ENCODE peak calls at places on chromosome 1, in ten cellular contexts. G is A549, U is neural progenitor cell, D is body of pancreas, A is astrocyte, F is H1, N is gastrocnemius medialis, T is PC-3, J is fibroblast of mammary gland, R is IMR-90. K is an unnamed sample.

GRCh38 chr1:234687011-234687410 is 77.0 kb upstream of the IRF2BP2 start:
- DNase-seq in N (no peak), G (no peak), R (peak; percentile 31), D (no peak), U (no peak), A (no peak), F (no peak), J (no peak), T (no peak), K (no peak)

GRCh38 chr1:20601123-20601825 is 12.4 kb downstream of the CDA start:
- DNase-seq in G (no peak), N (no peak), A (peak; percentile 61), R (peak; percentile 64), J (peak; percentile 69), D (no peak), T (peak; percentile 84), U (no peak), F (no peak), K (no peak)

GRCh38 chr1:1290238-1290731 is 10.0 kb downstream of the SCNN1D start:
- DNase-seq in J (no peak), F (peak; percentile 92), N (no peak), D (peak; percentile 80), G (no peak), T (peak; percentile 77), U (peak; percentile 75), A (no peak), R (no peak), K (no peak)

GRCh38 chr1:170075186-170075585 is 691 bp upstream of the KIFAP3 start:
- DNase-seq in A (no peak), F (no peak), J (no peak), T (no peak), U (no peak), D (peak; percentile 13), N (no peak), R (no peak), G (no peak), K (no peak)

GRCh38 chr1:147247656-147248238 is 5.3 kb downstream of the CHD1L start:
- DNase-seq in G (no peak), A (peak; percentile 52), J (no peak), N (no peak), F (no peak), R (no peak), D (no peak), T (no peak), U (no peak), K (no peak)

GRCh38 chr1:183097438-183098051 is 74.3 kb downstream of the LAMC1 start:
- DNase-seq in R (peak; percentile 94), T (no peak), G (no peak), J (peak; percentile 78), U (peak; percentile 26), F (no peak), A (peak; percentile 71), D (no peak), N (no peak), K (no peak)

GRCh38 chr1:36369061-36369470 is 16.7 kb downstream of the STK40 start:
- DNase-seq in T (peak; percentile 87), G (peak; percentile 85), J (peak; percentile 63), N (peak; percentile 20), U (peak; percentile 87), R (peak; percentile 60), A (no peak), D (peak; percentile 81), F (peak; percentile 98), K (no peak)

GRCh38 chr1:81142099-81142776 is 658.5 kb upstream of the ADGRL2 start:
- DNase-seq in T (peak; percentile 45), N (no peak), U (no peak), D (no peak), A (peak; percentile 75), F (no peak), R (peak; percentile 84), J (peak; percentile 74), G (no peak), K (no peak)

GRCh38 chr1:77280962-77281361 is 857 bp upstream of the AK5 start:
- DNase-seq in T (no peak), G (no peak), J (no peak), F (no peak), U (no peak), D (no peak), R (no peak), A (no peak), N (no peak), K (no peak)

GRCh38 chr1:77281491-77282186 is at the start of gene AK5:
- DNase-seq in N (no peak), T (peak; percentile 46), F (peak; percentile 72), J (peak; percentile 39), D (peak; percentile 21), G (peak; percentile 40), A (peak; percentile 41), U (peak; percentile 86), R (peak; percentile 48), K (no peak)

GRCh38 chr1:77282866-77283539 is 1.2 kb downstream of the AK5 start:
- DNase-seq in T (no peak), G (no peak), A (peak; percentile 3), R (peak; percentile 5), U (peak; percentile 46), D (no peak), F (peak; percentile 78), J (no peak), N (no peak), K (no peak)

GRCh38 chr1:77283701-77284425 is 2.0 kb downstream of the AK5 start:
- DNase-seq in D (no peak), U (no peak), T (no peak), J (no peak), N (no peak), R (peak; percentile 18), F (no peak), A (no peak), G (no peak), K (no peak)

DNA sequence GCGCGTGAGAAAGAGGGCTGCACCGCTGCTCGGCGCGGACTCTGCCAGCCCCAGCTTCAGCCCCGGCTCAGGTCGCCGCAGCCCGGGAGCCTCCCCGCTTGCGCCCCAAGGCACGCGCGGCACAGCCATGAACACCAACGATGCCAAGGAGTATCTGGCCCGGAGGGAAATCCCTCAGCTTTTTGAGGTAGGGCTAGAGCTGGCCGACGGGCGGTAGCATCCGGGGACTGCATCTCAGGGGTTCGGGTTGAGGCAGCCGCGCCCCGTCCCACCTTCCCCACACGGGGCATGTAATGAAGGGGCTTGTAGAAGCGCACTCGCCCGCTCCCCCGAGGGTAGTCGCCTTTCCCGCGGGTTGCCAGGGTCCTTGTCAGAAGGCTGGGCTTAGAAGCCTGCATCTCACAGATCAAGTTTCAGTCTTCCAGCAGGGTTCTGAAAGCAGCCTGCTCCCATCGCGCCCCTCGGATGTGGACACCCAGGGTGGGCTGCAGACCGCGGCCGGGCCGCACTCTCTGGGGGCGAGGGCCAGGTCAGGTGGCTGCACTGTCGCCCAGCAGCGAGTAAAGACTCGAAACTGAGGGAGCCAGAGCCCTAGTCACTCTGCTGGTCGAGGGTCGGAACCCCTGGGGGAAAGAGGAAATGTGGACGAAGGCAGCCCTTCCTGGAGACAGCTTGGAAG is 507 bp downstream of the AK5 start:
- DNase-seq in U (peak; percentile 67), R (peak; percentile 35), N (no peak), A (peak; percentile 21), T (peak; percentile 23), J (peak; percentile 23), F (peak; percentile 80), D (peak; percentile 9), G (peak; percentile 35), K (no peak)
- TF ChIP-seq CTCF in U (no peak), R (no peak), N (no peak), A (no peak), T (no peak), J (no peak), F (no peak), D (no peak), G (no peak), K (no peak)

DNA sequence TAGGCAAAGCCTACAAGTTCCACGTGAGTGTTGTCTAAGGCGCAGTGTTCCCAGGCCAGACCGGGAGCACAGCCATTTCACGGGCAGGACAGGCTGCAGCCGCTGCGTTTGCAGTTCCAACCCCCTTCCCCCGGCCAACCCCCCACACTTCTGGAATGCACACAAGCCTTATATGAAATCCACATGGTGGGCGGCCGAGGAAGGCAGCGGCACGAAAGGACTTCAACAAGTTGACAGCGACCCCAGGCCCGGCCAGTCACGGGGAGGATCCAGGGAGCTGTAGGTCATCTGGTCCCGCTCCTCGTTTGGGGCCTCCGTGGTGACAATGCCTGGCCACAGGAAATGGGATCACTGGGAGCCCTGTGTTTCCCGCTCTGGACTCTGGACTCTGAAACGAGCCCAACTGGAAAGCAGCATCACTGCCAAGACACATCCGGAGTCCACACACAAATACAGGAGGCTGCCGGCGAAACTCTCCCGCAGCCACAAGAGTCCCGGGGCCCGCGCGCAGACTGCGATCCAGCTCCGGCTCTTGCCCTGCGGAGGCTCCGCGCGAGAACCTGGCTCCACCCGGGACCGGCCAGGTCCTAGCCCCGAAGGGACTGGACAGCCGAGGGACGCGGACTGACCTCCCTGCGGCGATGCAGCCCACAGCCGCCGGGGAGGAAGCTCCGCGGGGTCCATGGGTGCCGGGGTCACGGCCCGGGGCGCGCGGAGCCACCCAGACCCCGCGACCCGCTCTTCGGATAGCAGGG is 794 bp downstream of the NID1 start:
- DNase-seq in D (peak; percentile 75), R (peak; percentile 63), G (peak; percentile 43), T (peak; percentile 47), A (peak; percentile 51), N (peak; percentile 18), J (peak; percentile 66), U (peak; percentile 63), F (peak; percentile 61), K (no peak)
- H3K4me3 ChIP-seq in D (peak overlapping the region; percentile 22), R (peak overlapping the region; percentile 78), G (peak overlapping the region; percentile 74), T (peak overlapping the region; percentile 81), A (peak overlapping the region; percentile 73), N (peak overlapping the region; percentile 74), J (peak overlapping the region; percentile 82), U (peak overlapping the region; percentile 78), F (peak overlapping the region; percentile 60), K (peak overlapping the region; percentile 83)

GRCh38 chr1:150981177-150981804 is 801 bp upstream of the ANXA9 start:
- DNase-seq in G (no peak), N (no peak), F (peak; percentile 82), D (peak; percentile 72), A (no peak), J (no peak), U (peak; percentile 76), T (peak; percentile 54), R (no peak), K (no peak)
- TF ChIP-seq CTCF in G (no peak), N (no peak), F (no peak), D (no peak), A (no peak), J (no peak), U (no peak), T (no peak), R (no peak), K (no peak)

GRCh38 chr1:116850436-116850835 is 59.3 kb upstream of the PTGFRN start:
- DNase-seq in T (no peak), G (no peak), N (no peak), D (no peak), U (no peak), J (no peak), R (no peak), F (no peak), A (peak; percentile 57), K (no peak)

GRCh38 chr1:116844775-116845174 is 64.9 kb upstream of the PTGFRN start:
- DNase-seq in J (no peak), R (no peak), U (no peak), A (no peak), N (no peak), T (no peak), F (no peak), G (no peak), D (no peak), K (no peak)

GRCh38 chr1:116852367-116852766 is 57.3 kb upstream of the PTGFRN start:
- DNase-seq in R (no peak), U (no peak), F (no peak), T (no peak), J (no peak), N (no peak), A (no peak), D (no peak), G (no peak), K (no peak)

GRCh38 chr1:116847175-116847574 is 62.5 kb upstream of the PTGFRN start:
- DNase-seq in A (no peak), R (no peak), U (no peak), J (no peak), T (no peak), F (no peak), G (no peak), N (no peak), D (no peak), K (no peak)

DNA sequence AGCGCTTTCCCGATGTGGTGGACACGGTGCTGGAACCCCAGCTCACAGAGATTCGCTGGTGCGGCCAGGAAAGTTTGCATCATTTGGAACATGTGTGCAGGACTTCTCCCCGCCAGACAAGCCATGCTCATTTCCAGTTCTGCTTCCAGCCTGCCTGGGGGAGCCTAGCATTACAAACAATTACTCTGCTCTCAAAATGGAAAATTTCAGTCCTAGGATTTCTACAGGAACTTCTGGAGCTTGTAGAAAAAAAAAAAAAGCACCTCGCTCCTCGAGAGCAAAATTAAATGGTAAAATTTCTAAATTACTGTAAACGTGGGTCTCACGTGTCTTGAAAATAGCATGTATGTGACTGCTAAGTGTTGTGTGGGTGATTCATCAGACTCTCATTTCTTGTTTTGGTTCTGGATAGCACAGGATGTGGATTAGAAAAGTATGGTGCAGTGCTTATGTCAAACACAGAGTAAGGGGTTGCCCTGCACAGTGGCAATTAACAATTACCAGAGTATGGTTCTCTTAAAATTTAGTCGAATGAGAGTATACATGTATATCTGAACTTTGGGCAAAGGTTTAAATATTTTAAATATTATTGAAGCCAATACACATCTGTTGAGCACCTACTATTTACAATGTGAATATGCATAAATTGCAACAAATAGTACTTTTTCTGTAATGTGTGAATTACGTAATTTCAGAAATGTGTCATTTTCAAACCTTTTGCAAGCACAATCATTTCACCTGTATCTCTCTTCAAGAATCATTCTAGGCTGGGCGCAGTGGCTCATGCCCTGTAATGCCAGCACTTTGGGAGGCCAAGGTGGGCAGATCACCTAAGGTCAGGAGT is 61.8 kb upstream of the PTGFRN start:
- DNase-seq in J (peak; percentile 87), R (peak; percentile 33), A (peak; percentile 69), N (no peak), D (no peak), G (no peak), T (peak; percentile 17), F (no peak), U (no peak), K (no peak)
- H3K4me3 ChIP-seq in J (no peak overlapping the region), R (no peak overlapping the region), A (no peak overlapping the region), N (no peak overlapping the region), D (no peak overlapping the region), G (no peak overlapping the region), T (no peak overlapping the region), F (no peak overlapping the region), U (no peak overlapping the region), K (no peak overlapping the region)